ENCODE peak calls at places on chromosomes 11 and 22, in five cellular contexts. One of them, this sample, is unnamed. For H3K9me3, the result is how much of the 10 kb centered on the place peaks cover.

GRCh38 chr11:46345881-46346484 is 1.3 kb upstream of the DGKZ start:
- DNase-seq in H9: no peak
- DNase-seq in body of pancreas: no peak
- DNase-seq in colonic mucosa: no peak
- DNase-seq in tibial nerve: no peak
- DNase-seq in this sample: no peak

GRCh38 chr22:42887523-42888507 is 30.7 kb upstream of the ARFGAP3 start:
- DNase-seq in colonic mucosa: peak
- DNase-seq in H9: no peak
- DNase-seq in body of pancreas: peak
- DNase-seq in tibial nerve: no peak
- DNase-seq in this sample: no peak

GRCh38 chr22:17540481-17540880 is 22.8 kb upstream of the SLC25A18 start:
- DNase-seq in body of pancreas: no peak
- DNase-seq in H9: peak
- DNase-seq in tibial nerve: no peak
- DNase-seq in colonic mucosa: no peak
- DNase-seq in this sample: no peak

GRCh38 chr11:69697861-69698260 is 6.0 kb downstream of the FGF19 start:
- DNase-seq in colonic mucosa: no peak
- DNase-seq in H9: no peak
- DNase-seq in body of pancreas: no peak
- DNase-seq in tibial nerve: no peak
- DNase-seq in this sample: no peak

GRCh38 chr11:84452211-84452610 is 1166.0 kb upstream of the CCDC90B start:
- DNase-seq in tibial nerve: no peak
- DNase-seq in H9: no peak
- DNase-seq in colonic mucosa: no peak
- DNase-seq in body of pancreas: no peak
- DNase-seq in this sample: no peak

GRCh38 chr11:3641701-3642070 is at the start of gene ART5:
- DNase-seq in body of pancreas: no peak
- DNase-seq in H9: no peak
- DNase-seq in colonic mucosa: no peak
- DNase-seq in tibial nerve: no peak
- DNase-seq in this sample: no peak

GRCh38 chr11:16081756-16082531 is 274.4 kb downstream of the SOX6 start:
- DNase-seq in body of pancreas: no peak
- DNase-seq in H9: no peak
- DNase-seq in tibial nerve: no peak
- DNase-seq in colonic mucosa: no peak
- DNase-seq in this sample: peak

GRCh38 chr11:67732045-67732787 is 57.8 kb upstream of the ALDH3B2 start:
- DNase-seq in body of pancreas: peak
- DNase-seq in H9: peak
- DNase-seq in colonic mucosa: no peak
- DNase-seq in tibial nerve: no peak
- DNase-seq in this sample: no peak

GRCh38 chr11:3824714-3825472 is 15.9 kb downstream of the RHOG start:
- DNase-seq in tibial nerve: no peak
- DNase-seq in colonic mucosa: peak
- DNase-seq in H9: peak
- DNase-seq in body of pancreas: peak
- DNase-seq in this sample: peak

GRCh38 chr11:94895451-94895850 is 77.9 kb downstream of the CWC15 start:
- DNase-seq in tibial nerve: no peak
- DNase-seq in colonic mucosa: no peak
- DNase-seq in H9: no peak
- DNase-seq in body of pancreas: no peak
- DNase-seq in this sample: no peak

GRCh38 chr22:38414009-38414395 is 41.0 kb downstream of the KCNJ4 start:
- DNase-seq in tibial nerve: no peak
- DNase-seq in H9: no peak
- DNase-seq in body of pancreas: no peak
- DNase-seq in colonic mucosa: no peak
- DNase-seq in this sample: no peak

GRCh38 chr11:103537904-103538502 is 428.8 kb downstream of the DYNC2H1 start:
- DNase-seq in H9: no peak
- DNase-seq in tibial nerve: no peak
- DNase-seq in body of pancreas: no peak
- DNase-seq in colonic mucosa: no peak
- DNase-seq in this sample: peak

GRCh38 chr11:45109400-45109799 is 37.0 kb upstream of the PRDM11 start:
- DNase-seq in colonic mucosa: peak
- DNase-seq in tibial nerve: no peak
- DNase-seq in H9: no peak
- DNase-seq in body of pancreas: no peak
- DNase-seq in this sample: no peak

GRCh38 chr11:75240381-75241035 is at the start of gene TPBGL:
- DNase-seq in colonic mucosa: no peak
- DNase-seq in tibial nerve: no peak
- DNase-seq in body of pancreas: no peak
- DNase-seq in H9: peak
- DNase-seq in this sample: peak

GRCh38 chr11:6625832-6626420 is 6.7 kb upstream of the TPP1 start:
- DNase-seq in H9: no peak
- DNase-seq in tibial nerve: no peak
- DNase-seq in body of pancreas: no peak
- DNase-seq in colonic mucosa: no peak
- DNase-seq in this sample: no peak

GRCh38 chr11:126415128-126415527 is 59.6 kb downstream of the ST3GAL4 start:
- DNase-seq in H9: no peak
- DNase-seq in tibial nerve: peak
- DNase-seq in body of pancreas: peak
- DNase-seq in colonic mucosa: peak
- DNase-seq in this sample: no peak

GRCh38 chr11:1782831-1783724 is 19.4 kb upstream of the CTSD start:
- DNase-seq in body of pancreas: no peak
- DNase-seq in tibial nerve: no peak
- DNase-seq in colonic mucosa: no peak
- DNase-seq in H9: no peak
- DNase-seq in this sample: no peak

DNA sequence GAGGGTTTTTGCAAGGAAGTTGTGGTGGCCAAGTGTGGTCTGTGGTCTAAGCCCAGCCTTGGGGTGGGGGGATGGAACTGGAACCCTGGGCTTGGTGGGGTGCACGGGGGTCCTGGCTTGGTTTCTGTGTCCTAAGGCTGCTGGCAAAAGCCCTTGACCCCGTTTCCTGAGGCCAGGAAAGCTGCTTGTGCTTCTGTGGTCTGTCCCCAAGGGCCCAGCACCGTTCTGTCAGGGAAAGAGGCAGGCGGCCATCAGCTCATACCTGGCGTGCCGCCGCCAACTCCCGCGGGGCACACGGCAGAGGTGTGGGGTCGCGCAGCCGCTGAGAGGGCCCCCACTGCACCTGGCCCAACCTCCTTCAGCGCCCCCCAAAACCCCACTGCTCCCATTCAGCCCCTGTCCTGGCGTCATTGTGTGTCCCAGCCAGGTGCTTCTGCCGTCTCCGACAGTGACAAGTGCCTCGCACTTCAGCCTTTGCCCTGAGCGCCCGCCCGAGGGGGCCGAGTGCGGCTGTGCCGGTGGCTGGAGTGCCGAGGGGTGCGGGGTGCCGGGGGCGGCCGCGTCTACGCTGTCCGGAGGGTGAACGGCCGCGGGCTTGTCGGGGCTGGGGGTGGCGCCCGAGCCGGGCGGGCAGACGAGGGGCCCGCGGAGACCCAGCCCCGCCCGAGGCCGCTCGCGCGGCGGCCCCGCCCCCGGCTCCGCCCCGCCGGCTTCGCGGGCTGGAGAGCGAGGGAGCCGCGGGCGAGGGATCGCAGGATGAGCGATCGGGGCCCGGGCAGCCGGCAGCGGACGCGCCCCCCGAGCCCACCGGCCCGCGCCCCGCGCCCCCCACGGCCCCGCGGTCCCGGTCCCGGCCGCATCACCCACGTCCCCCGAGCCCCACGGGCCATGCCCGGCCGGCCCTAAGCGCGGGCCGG is at the start of gene CNIH2:
- DNase-seq in body of pancreas: no peak
- DNase-seq in H9: no peak
- DNase-seq in tibial nerve: no peak
- DNase-seq in colonic mucosa: no peak
- DNase-seq in this sample: peak
- H3K27ac ChIP-seq in body of pancreas: peak
- H3K27ac ChIP-seq in H9: no peak
- H3K27ac ChIP-seq in tibial nerve: peak
- H3K27ac ChIP-seq in colonic mucosa: no peak
- H3K27ac ChIP-seq in this sample: peak

GRCh38 chr11:85718126-85718943 is 32.3 kb upstream of the CCDC89 start:
- DNase-seq in H9: no peak
- DNase-seq in tibial nerve: no peak
- DNase-seq in body of pancreas: no peak
- DNase-seq in colonic mucosa: no peak
- DNase-seq in this sample: no peak
- TF ChIP-seq CTCF in H9: no peak
- TF ChIP-seq CTCF in tibial nerve: no peak
- TF ChIP-seq CTCF in body of pancreas: no peak
- TF ChIP-seq CTCF in colonic mucosa: no peak
- TF ChIP-seq CTCF in this sample: no peak

GRCh38 chr22:41362615-41363014 is 19.1 kb upstream of the TEF start:
- DNase-seq in H9: no peak
- DNase-seq in body of pancreas: no peak
- DNase-seq in colonic mucosa: no peak
- DNase-seq in tibial nerve: no peak
- DNase-seq in this sample: no peak
- H3K9me3 ChIP-seq in H9: under half
- H3K9me3 ChIP-seq in body of pancreas: under half
- H3K9me3 ChIP-seq in colonic mucosa: under half
- H3K9me3 ChIP-seq in tibial nerve: under half
- H3K9me3 ChIP-seq in this sample: under half

DNA sequence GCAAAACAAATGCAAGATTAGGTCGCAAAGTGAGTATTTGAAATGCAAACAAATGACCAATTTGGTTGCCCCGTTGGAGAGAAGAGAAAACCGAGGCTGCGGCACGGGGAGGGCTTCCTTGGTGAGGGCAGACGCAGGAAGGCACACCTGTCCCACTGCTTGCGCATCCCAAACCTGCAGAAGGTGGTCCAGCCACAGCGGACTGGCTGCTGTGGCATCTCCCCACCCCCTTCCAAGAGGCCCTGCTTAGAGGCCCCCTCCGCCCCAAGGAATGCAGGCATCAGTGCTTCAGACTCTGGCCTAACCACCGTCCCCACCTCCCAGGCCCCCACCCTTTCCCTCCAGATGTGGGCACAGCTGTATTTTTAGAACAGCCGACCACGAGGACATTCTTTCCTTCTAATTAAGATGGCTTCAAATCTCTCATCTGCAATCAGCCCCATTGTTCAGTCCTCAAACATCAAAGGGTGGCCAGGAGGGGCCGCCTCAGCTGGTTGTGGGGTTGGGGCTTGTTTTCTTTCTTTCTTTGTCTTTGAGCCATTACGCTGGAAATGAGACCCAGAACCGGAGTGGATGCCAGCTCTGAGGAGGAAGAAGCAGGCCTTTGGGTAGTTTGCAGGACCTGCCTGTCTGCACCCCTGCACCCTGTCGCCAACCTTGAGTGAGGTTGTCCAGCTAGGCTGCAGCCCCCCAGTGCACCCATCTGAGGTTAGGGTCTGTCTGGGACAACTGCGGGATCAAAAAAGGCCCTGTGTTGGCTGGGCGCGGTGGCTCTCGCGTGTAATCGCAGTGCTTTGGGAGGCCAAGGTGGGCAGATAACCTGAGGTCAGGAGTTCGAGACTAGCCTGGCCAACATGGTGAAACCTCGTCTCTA is 9.4 kb upstream of the DERL3 start:
- DNase-seq in body of pancreas: no peak
- DNase-seq in colonic mucosa: no peak
- DNase-seq in H9: peak
- DNase-seq in tibial nerve: no peak
- DNase-seq in this sample: no peak
- H3K27ac ChIP-seq in body of pancreas: no peak
- H3K27ac ChIP-seq in colonic mucosa: no peak
- H3K27ac ChIP-seq in H9: no peak
- H3K27ac ChIP-seq in tibial nerve: no peak
- H3K27ac ChIP-seq in this sample: peak

This sample was measured in WERI-Rb-1.